ENCODE peak calls at places on chromosomes 2 and 18, in five cellular contexts. One of them, this sample, is unnamed. For H3K4me1, the result is how much of the 10 kb centered on the place peaks cover.

GRCh38 chr2:88959480-88960204 is 268.2 kb downstream of the RPIA start:
- DNase-seq in mesenchymal stem cell: no peak
- DNase-seq in PC-3: peak
- DNase-seq in mesendoderm: no peak
- DNase-seq in trophoblast cell: no peak
- DNase-seq in this sample: no peak

GRCh38 chr2:228180126-228181097 is 1.1 kb downstream of the SPHKAP start:
- DNase-seq in PC-3: no peak
- DNase-seq in trophoblast cell: no peak
- DNase-seq in mesenchymal stem cell: no peak
- DNase-seq in mesendoderm: peak
- DNase-seq in this sample: peak

GRCh38 chr2:17475285-17475684 is 43.0 kb downstream of the RAD51AP2 start:
- DNase-seq in PC-3: no peak
- DNase-seq in mesendoderm: no peak
- DNase-seq in mesenchymal stem cell: no peak
- DNase-seq in trophoblast cell: no peak
- DNase-seq in this sample: peak

GRCh38 chr18:9322730-9323129 is 11.8 kb upstream of the TWSG1 start:
- DNase-seq in PC-3: no peak
- DNase-seq in mesendoderm: no peak
- DNase-seq in trophoblast cell: no peak
- DNase-seq in mesenchymal stem cell: no peak
- DNase-seq in this sample: no peak

GRCh38 chr2:227127236-227127635 is 36.8 kb downstream of the COL4A4 start:
- DNase-seq in PC-3: no peak
- DNase-seq in mesenchymal stem cell: no peak
- DNase-seq in trophoblast cell: no peak
- DNase-seq in mesendoderm: no peak
- DNase-seq in this sample: no peak

GRCh38 chr18:32383040-32383819 is 87.5 kb downstream of the GAREM1 start:
- DNase-seq in PC-3: peak
- DNase-seq in mesendoderm: no peak
- DNase-seq in trophoblast cell: peak
- DNase-seq in mesenchymal stem cell: peak
- DNase-seq in this sample: peak

GRCh38 chr2:216694201-216694825 is 1.0 kb downstream of the IGFBP5 start:
- DNase-seq in trophoblast cell: no peak
- DNase-seq in mesendoderm: peak
- DNase-seq in PC-3: peak
- DNase-seq in mesenchymal stem cell: peak
- DNase-seq in this sample: peak

GRCh38 chr2:240949791-240950705 is 43.9 kb downstream of the CROCC2 start:
- DNase-seq in mesenchymal stem cell: no peak
- DNase-seq in mesendoderm: no peak
- DNase-seq in PC-3: no peak
- DNase-seq in trophoblast cell: no peak
- DNase-seq in this sample: no peak

GRCh38 chr2:4020649-4021048 is 317.3 kb downstream of the DCDC2C start:
- DNase-seq in PC-3: no peak
- DNase-seq in trophoblast cell: no peak
- DNase-seq in mesendoderm: no peak
- DNase-seq in mesenchymal stem cell: no peak
- DNase-seq in this sample: no peak

GRCh38 chr2:128817171-128817570 is 498.5 kb upstream of the HS6ST1 start:
- DNase-seq in mesenchymal stem cell: no peak
- DNase-seq in mesendoderm: peak
- DNase-seq in trophoblast cell: no peak
- DNase-seq in PC-3: no peak
- DNase-seq in this sample: no peak
- H3K9ac ChIP-seq in mesenchymal stem cell: no peak
- H3K9ac ChIP-seq in mesendoderm: no peak
- H3K9ac ChIP-seq in trophoblast cell: no peak
- H3K9ac ChIP-seq in PC-3: no peak
- H3K9ac ChIP-seq in this sample: no peak

GRCh38 chr2:70834106-70834505 is 1.5 kb downstream of the CD207 start:
- DNase-seq in mesendoderm: no peak
- DNase-seq in PC-3: no peak
- DNase-seq in trophoblast cell: no peak
- DNase-seq in mesenchymal stem cell: no peak
- DNase-seq in this sample: no peak
- H3K4me2 ChIP-seq in mesendoderm: no peak
- H3K4me2 ChIP-seq in PC-3: no peak
- H3K4me2 ChIP-seq in trophoblast cell: no peak
- H3K4me2 ChIP-seq in mesenchymal stem cell: no peak
- H3K4me2 ChIP-seq in this sample: no peak

GRCh38 chr2:55013936-55014335 is 36.3 kb downstream of the RTN4 start:
- DNase-seq in mesenchymal stem cell: no peak
- DNase-seq in trophoblast cell: no peak
- DNase-seq in mesendoderm: no peak
- DNase-seq in PC-3: no peak
- DNase-seq in this sample: no peak
- H3K4me1 ChIP-seq in mesenchymal stem cell: under half
- H3K4me1 ChIP-seq in trophoblast cell: under half
- H3K4me1 ChIP-seq in mesendoderm: under half
- H3K4me1 ChIP-seq in PC-3: half or more
- H3K4me1 ChIP-seq in this sample: half or more

DNA sequence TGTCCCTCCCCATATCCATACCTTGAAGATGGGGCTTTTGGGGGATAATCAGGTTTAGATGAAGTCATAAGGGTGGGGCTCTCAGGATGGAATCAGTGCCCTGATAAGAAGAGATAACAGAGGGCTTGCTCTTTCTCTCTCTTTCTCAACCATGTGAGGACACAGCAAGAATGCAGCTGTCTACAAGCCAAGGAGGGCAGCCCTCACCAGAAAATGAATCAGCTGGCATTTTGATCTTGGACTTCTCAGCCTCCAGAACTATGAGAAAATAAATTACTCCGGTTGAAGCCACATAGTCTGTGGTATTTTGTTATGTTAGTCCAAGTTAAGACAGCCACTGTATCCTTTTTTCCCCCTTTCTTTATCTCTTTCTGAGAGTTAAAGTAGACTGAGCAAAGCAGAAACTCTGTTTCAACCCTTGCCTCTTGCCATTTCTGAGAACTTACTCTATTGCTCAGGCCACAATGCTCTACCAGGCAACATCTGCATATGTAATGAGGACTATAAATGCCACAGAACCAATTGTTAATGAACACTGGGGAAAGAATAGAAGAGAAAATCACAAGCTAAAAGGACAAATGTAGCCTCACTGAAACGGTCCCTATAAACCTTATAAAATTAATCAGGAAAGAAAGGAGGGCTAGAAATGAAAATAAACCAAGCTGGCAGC is 56.9 kb downstream of the SRBD1 start:
- DNase-seq in mesenchymal stem cell: peak
- DNase-seq in trophoblast cell: no peak
- DNase-seq in PC-3: no peak
- DNase-seq in mesendoderm: peak
- DNase-seq in this sample: peak
- H3K9ac ChIP-seq in mesenchymal stem cell: peak
- H3K9ac ChIP-seq in trophoblast cell: no peak
- H3K9ac ChIP-seq in PC-3: no peak
- H3K9ac ChIP-seq in mesendoderm: no peak
- H3K9ac ChIP-seq in this sample: peak

GRCh38 chr2:241964133-241964532 is 94.6 kb downstream of the RTP5 start:
- DNase-seq in trophoblast cell: no peak
- DNase-seq in mesendoderm: no peak
- DNase-seq in mesenchymal stem cell: no peak
- DNase-seq in PC-3: no peak
- DNase-seq in this sample: no peak
- H3K4me2 ChIP-seq in trophoblast cell: no peak
- H3K4me2 ChIP-seq in mesendoderm: no peak
- H3K4me2 ChIP-seq in mesenchymal stem cell: no peak
- H3K4me2 ChIP-seq in PC-3: no peak
- H3K4me2 ChIP-seq in this sample: no peak

GRCh38 chr2:64277101-64277849 is 133.1 kb upstream of the PELI1 start:
- DNase-seq in PC-3: peak
- DNase-seq in trophoblast cell: peak
- DNase-seq in mesenchymal stem cell: peak
- DNase-seq in mesendoderm: peak
- DNase-seq in this sample: peak

GRCh38 chr2:64276417-64277095 is 132.3 kb upstream of the PELI1 start:
- DNase-seq in mesendoderm: peak
- DNase-seq in mesenchymal stem cell: no peak
- DNase-seq in trophoblast cell: peak
- DNase-seq in PC-3: peak
- DNase-seq in this sample: peak

GRCh38 chr2:64274399-64275173 is 130.4 kb upstream of the PELI1 start:
- DNase-seq in PC-3: peak
- DNase-seq in trophoblast cell: no peak
- DNase-seq in mesenchymal stem cell: no peak
- DNase-seq in mesendoderm: no peak
- DNase-seq in this sample: peak

GRCh38 chr2:64275174-64275466 is 130.9 kb upstream of the PELI1 start:
- DNase-seq in PC-3: no peak
- DNase-seq in trophoblast cell: no peak
- DNase-seq in mesendoderm: no peak
- DNase-seq in mesenchymal stem cell: no peak
- DNase-seq in this sample: no peak

DNA sequence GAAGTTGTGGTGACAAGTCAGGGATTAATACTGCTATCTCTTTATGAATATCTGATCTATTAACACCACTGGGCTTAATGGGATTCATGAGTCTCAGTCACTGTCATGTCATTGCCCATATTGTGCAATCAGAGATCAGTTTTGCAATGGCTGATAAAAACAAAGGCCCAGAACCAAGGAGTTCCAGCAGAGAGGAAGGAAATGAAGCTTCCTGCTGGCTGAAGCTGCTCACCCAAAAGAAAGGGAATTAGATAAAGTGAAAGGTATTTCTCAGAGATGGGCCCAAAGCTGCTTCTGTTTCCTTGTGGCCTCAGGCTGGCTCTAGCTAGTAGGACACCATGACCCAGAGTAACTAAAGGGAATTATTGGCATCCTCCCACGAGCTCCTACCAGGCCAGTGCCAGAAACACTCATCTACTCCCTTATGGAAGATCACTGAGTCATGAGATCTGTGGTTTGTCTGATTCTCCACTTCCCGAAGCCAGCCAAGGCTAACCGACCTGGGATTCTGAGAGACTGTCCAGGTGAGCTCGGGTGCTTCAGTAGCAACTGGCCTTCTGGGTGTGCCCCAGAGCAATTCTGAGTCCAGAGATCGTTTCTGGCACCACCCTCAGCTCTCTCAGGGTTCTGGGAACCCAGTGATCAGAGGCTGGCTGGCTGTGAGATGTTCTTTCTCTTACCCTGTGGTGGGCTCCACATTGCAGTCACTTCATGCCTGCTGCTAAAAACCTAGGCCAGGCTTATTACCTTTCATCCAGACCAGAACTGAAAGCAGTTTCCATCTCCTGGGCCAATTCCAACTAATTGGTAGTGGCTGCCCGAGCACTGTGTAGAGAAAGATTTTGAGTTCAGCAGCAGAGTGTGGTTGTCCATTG is 129.5 kb upstream of the PELI1 start:
- DNase-seq in PC-3: peak
- DNase-seq in trophoblast cell: peak
- DNase-seq in mesendoderm: peak
- DNase-seq in mesenchymal stem cell: peak
- DNase-seq in this sample: peak
- H3K4me1 ChIP-seq in PC-3: under half
- H3K4me1 ChIP-seq in trophoblast cell: under half
- H3K4me1 ChIP-seq in mesendoderm: under half
- H3K4me1 ChIP-seq in mesenchymal stem cell: under half
- H3K4me1 ChIP-seq in this sample: under half

DNA sequence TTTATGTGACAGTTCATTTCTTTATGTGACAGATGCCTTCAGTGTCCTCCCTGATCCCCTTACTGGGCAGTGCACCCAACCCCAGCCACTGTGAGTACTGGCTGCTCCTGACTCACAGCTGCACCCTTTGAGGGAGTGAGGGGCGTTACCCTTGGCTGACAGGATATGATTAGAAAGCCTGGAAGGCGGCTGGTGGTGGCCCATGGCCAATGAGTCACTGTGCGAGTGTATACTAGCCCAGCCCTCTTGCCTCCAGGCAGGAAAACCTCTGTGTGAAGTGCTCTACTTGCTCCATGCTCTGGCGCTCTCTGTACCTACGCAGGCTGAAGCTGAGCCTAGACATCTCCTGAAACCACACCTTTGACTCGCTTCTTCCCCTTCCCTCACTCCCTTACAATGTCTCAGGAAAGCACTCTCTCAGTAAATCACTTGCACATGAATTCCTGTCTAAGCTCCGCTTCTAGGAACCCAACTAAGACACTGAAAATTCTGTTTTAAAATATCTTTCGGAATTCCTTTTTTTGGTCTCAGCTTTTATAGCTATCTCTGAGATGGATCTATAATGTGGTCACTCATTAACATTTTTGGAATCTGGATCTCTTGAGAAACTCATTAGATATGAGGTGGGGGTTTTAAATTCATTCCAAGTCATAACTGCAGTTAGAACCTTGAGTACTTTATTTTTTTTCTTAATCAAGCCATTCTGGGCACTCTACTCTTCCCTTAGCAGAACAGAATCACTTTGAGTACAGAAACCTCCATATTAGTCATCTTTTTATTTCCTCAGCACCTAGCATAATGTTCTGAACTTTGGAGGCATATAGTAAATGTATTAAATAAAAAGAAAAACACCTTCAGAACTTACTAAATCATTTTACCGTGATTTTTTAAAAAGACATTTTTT is 25.3 kb upstream of the STAM2 start:
- DNase-seq in mesendoderm: peak
- DNase-seq in trophoblast cell: peak
- DNase-seq in mesenchymal stem cell: peak
- DNase-seq in PC-3: peak
- DNase-seq in this sample: peak
- H3K9ac ChIP-seq in mesendoderm: no peak
- H3K9ac ChIP-seq in trophoblast cell: no peak
- H3K9ac ChIP-seq in mesenchymal stem cell: peak
- H3K9ac ChIP-seq in PC-3: peak
- H3K9ac ChIP-seq in this sample: peak

DNA sequence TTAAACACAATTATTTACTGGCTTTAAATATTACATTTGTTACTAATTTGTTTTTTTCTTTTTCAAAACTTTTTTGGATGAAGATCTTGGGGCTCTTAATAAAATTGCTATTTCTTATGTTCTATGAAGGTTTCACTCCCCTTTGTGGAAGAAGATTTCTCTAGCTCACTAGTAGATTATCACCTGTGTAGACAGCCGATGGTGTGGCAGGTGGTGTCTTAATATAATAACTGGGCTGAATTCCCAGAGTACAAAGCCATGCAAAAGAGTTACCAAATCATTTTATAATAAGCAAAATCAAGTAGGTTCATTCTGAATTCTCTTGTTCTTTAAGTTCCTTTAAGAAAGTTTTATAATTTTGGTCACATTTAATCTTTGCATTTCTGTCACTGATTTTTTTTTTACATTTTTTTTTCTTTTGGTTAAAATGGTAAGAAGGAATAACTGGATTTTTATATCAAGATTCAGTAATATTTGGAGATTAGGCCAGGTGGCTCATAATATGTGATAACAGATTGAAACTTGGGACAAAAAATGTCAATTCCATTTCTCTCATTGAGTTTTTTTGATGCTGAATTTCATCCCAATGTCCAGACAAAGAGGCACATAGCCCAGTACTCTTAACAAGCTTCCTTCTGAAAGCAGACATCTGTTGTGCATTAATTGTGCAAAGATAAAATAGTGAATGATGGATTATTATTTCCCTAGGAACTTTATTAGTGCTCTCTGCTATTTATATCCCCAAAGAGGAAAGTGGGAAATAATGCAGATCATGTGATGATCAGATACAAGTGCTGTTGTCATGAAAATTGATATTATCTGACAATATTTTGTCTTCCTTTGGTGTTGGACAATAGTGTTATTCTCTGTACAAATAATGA is 233.9 kb downstream of the CCDC102B start:
- DNase-seq in mesendoderm: no peak
- DNase-seq in PC-3: no peak
- DNase-seq in mesenchymal stem cell: no peak
- DNase-seq in trophoblast cell: no peak
- DNase-seq in this sample: no peak
- H3K4me2 ChIP-seq in mesendoderm: no peak
- H3K4me2 ChIP-seq in PC-3: no peak
- H3K4me2 ChIP-seq in mesenchymal stem cell: no peak
- H3K4me2 ChIP-seq in trophoblast cell: no peak
- H3K4me2 ChIP-seq in this sample: no peak